ENCODE peak calls at places on chromosomes 2 and 18, in six cellular contexts. F is spleen, D is IMR-90, H is thoracic aorta, E is heart left ventricle, M is endodermal cell. O is an unnamed sample.

GRCh38 chr18:78992041-78992735 is 12.6 kb downstream of the SALL3 start:
- DNase-seq in E (no peak), H (no peak), F (no peak), D (no peak), M (no peak), O (no peak)

GRCh38 chr2:172427990-172428840 is 829 bp downstream of the ITGA6 start:
- DNase-seq in E (peak; percentile 44), F (peak; percentile 88), H (no peak), M (peak; percentile 83), D (no peak), O (no peak)

GRCh38 chr18:40109251-40110049 is 1845.6 kb upstream of the PIK3C3 start:
- DNase-seq in H (no peak), M (no peak), E (no peak), D (no peak), F (no peak), O (peak; percentile 32)

GRCh38 chr18:48318481-48318880 is 90.7 kb downstream of the ZBTB7C start:
- DNase-seq in E (no peak), M (no peak), H (no peak), F (peak; percentile 41), D (no peak), O (no peak)

GRCh38 chr2:107584577-107584976 is 242.1 kb upstream of the RGPD4 start:
- DNase-seq in F (no peak), H (no peak), E (no peak), D (peak; percentile 51), M (no peak), O (no peak)

GRCh38 chr2:222670191-222671038 is 1.0 kb upstream of the MOGAT1 start:
- DNase-seq in H (no peak), F (no peak), E (no peak), M (no peak), D (no peak), O (no peak)

GRCh38 chr2:119253114-119253702 is 29.6 kb downstream of the STEAP3 start:
- DNase-seq in F (no peak), M (no peak), D (peak; percentile 79), E (no peak), H (no peak), O (no peak)

GRCh38 chr2:104434363-104434792 is 419.5 kb upstream of the POU3F3 start:
- DNase-seq in F (no peak), H (no peak), E (no peak), M (peak; percentile 84), D (no peak), O (peak; percentile 53)

GRCh38 chr2:52918551-52918950 is 849.1 kb upstream of the CHAC2 start:
- DNase-seq in M (no peak), E (no peak), D (peak; percentile 93), F (no peak), H (no peak), O (peak; percentile 7)

GRCh38 chr2:40095003-40095402 is 315.9 kb upstream of the THUMPD2 start:
- DNase-seq in H (no peak), E (no peak), D (peak; percentile 83), M (no peak), F (no peak), O (no peak)

GRCh38 chr18:21255211-21255610 is 13.2 kb downstream of the GREB1L start:
- DNase-seq in D (no peak), E (no peak), M (no peak), H (no peak), F (no peak), O (no peak)

GRCh38 chr2:235001237-235002133 is 49.7 kb downstream of the SH3BP4 start:
- DNase-seq in E (no peak), D (no peak), H (no peak), M (peak; percentile 60), F (no peak), O (no peak)

GRCh38 chr2:68089961-68090360 is 27.2 kb upstream of the C1D start:
- DNase-seq in M (no peak), H (no peak), D (no peak), F (no peak), E (no peak), O (no peak)

GRCh38 chr2:174012347-174013309 is 47.5 kb upstream of the SP3 start:
- DNase-seq in M (peak; percentile 90), E (peak; percentile 80), D (no peak), H (no peak), F (peak; percentile 88), O (no peak)

GRCh38 chr2:212609499-212609898 is 70.9 kb upstream of the ERBB4 start:
- DNase-seq in H (no peak), M (no peak), E (no peak), D (no peak), F (no peak), O (no peak)

GRCh38 chr2:64646007-64646880 is 7.5 kb downstream of the SERTAD2 start:
- DNase-seq in F (peak; percentile 95), D (peak; percentile 69), E (peak; percentile 82), H (no peak), M (peak; percentile 96), O (no peak)

GRCh38 chr2:39504790-39505335 is 67.8 kb upstream of the MAP4K3 start:
- DNase-seq in F (no peak), E (no peak), D (peak; percentile 89), M (no peak), H (no peak), O (peak; percentile 23)

GRCh38 chr2:216498418-216499413 is at the start of gene RPL37A:
- DNase-seq in H (peak; percentile 71), E (peak; percentile 94), D (peak; percentile 96), F (peak; percentile 97), M (peak; percentile 96), O (peak; percentile 87)

GRCh38 chr2:101113441-101114267 is 37.5 kb downstream of the TBC1D8 start:
- DNase-seq in F (no peak), M (peak; percentile 67), H (no peak), D (peak; percentile 24), E (no peak), O (peak; percentile 35)

GRCh38 chr18:73639788-73640187 is 507.8 kb downstream of the FBXO15 start:
- DNase-seq in D (no peak), H (no peak), M (no peak), F (no peak), E (no peak), O (no peak)

DNA sequence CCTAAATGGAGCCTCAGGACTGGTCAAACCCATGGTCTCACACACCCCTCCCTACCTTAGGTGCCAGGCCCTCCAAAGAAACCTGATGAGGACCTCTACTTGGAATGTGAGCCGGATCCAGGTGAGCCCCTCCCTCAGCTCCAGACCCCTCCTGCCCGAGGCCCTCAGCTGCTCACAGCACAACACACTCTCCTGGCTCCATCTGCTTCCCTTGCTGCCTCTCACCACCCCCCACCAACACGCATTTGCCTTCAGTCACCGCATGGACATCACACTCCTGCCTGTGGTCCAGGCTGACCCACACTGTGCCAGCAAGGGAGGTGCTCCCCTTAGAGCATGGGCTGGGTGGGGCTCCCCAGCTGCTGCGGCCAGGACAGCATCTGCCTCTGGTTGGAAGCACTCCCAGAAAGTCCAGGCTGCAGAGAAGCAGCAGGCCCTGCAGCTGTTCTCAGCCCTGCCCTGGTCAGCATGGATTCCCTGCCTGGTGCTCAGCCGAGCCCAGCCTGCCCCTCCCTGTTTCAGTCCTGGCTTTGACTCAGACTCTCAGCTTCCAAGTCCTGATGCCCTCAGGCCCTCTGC is 15.1 kb downstream of the SH2D6 start:
- DNase-seq in F (no peak), E (peak; percentile 82), M (peak; percentile 73), D (peak; percentile 96), H (no peak), O (peak; percentile 68)
- H3K4me3 ChIP-seq in F (no peak overlapping the region), E (no peak overlapping the region), M (no peak overlapping the region), D (no peak overlapping the region), H (no peak overlapping the region), O (no peak overlapping the region)

DNA sequence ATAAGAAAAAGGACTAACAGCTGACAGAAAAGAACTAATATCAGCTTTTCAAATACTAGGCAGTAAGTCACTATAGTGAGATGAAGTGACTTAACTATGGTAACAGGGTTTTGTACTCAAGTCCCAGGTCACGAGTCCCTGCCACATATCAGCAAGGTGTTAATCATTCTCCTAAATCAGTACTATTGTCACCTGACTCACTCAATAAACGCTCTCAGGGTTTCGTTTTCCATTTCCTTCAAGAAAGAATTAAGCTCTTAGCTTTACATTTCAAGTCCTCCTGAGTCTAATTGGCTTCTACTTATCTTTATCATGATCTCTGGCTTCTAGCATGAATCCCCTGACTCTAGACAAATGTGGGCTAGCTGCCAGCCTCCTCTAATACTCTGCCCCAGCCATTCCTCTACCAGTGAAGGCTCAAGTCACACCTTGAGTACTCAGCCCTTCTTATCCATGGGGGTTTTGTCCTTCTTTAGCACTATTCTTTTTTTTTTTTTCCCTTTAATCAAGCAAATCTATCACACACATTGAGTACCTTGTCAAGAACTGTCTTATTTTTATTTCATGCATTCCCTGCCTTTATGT is 20.1 kb downstream of the BUB1 start:
- DNase-seq in F (no peak), M (no peak), D (no peak), H (no peak), E (no peak), O (peak; percentile 51)
- H3K36me3 ChIP-seq in F (peaks cover 99% of the 10 kb centered on the region), M (peaks cover 97% of the 10 kb centered on the region), D (peaks cover 3% of the 10 kb centered on the region), H (no peaks in the 10 kb centered on the region), E (peaks cover 47% of the 10 kb centered on the region), O (peaks cover 1% of the 10 kb centered on the region)

GRCh38 chr2:231489990-231490389 is 25.7 kb upstream of the NCL start:
- DNase-seq in M (peak; percentile 70), D (no peak), H (no peak), F (no peak), E (no peak), O (no peak)
- TF ChIP-seq CTCF in M (peak; percentile 67), D (peak; percentile 23), H (no peak), F (peak; percentile 51), E (peak; percentile 33), O (peak; percentile 14)

GRCh38 chr2:232503792-232504323 is 16.2 kb upstream of the ECEL1 start:
- DNase-seq in E (no peak), M (no peak), D (no peak), H (no peak), F (no peak), O (no peak)

GRCh38 chr2:232504438-232504837 is 15.8 kb upstream of the PRSS56 start:
- DNase-seq in D (no peak), F (no peak), E (no peak), M (no peak), H (no peak), O (no peak)

GRCh38 chr2:232501794-232502499 is 14.3 kb upstream of the ECEL1 start:
- DNase-seq in E (no peak), H (no peak), F (no peak), D (no peak), M (no peak), O (no peak)

GRCh38 chr2:232502513-232502900 is 14.9 kb upstream of the ECEL1 start:
- DNase-seq in H (no peak), F (no peak), D (peak; percentile 6), E (no peak), M (no peak), O (no peak)

DNA sequence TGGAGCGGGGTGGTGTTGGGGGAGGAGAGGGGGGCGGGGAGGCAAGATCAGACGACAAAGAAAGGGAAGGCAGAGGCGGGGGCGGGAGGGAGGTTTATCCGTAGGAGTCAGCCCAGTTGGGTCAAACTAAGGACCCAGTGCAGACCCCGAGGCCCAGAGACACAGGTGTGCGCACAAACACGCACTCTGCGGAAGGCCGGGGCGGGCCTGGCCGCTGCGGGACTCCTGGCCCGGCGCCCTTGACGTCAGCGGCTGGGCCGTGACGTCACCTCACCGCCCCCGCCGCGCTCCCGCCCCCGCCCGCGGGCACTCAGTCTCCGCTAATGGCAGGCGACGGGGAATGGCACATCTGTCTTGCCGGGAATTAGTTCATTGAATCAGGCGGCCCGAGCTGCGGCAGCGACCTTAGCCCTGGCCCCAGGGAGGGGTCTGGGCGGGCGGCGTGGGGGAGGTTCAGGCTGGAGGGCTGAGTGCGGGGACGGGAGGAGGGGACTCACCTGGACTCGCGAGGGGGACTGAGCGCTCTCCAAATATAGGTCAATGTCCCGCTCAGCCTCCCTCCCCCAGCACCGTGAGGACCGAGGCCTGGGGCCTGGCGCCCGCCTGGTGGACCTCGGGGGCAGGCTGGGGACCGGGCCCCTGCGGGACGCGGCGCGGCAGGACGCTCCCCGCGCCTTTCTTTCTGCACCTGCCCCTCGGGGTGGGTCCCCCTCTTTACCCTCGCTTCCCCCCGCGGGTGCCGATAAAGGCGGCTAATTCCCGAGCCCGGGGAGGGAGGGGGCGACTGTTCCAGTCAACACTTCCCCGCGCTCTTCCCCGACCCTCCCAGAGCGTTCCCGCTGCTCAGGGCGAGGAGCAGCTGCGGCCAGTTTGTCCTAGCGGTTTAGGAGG is 15.5 kb upstream of the ECEL1 start:
- DNase-seq in M (peak; percentile 80), F (no peak), E (no peak), H (no peak), D (peak; percentile 45), O (no peak)
- H3K4me3 ChIP-seq in M (peak overlapping the region; percentile 70), F (peak overlapping the region; percentile 64), E (peak overlapping the region; percentile 38), H (peak overlapping the region; percentile 73), D (no peak overlapping the region), O (peak overlapping the region; percentile 1)